ENCODE peak calls at places on chromosomes 12 and 14, in eight cellular contexts. R is SK-N-SH, Q is neural progenitor cell, G is PC-3, A is MM.1S, L is GM23338, X is HCT116, W is GM23248. S is an unnamed sample.

GRCh38 chr14:75088566-75089373 is 19.3 kb downstream of the ZC2HC1C start:
- DNase-seq in R (peak), Q (peak), G (peak), A (peak), L (peak), X (peak), W (peak), S (peak)

GRCh38 chr12:76259660-76260389 is 88.4 kb downstream of the BBS10 start:
- DNase-seq in R (no peak), Q (no peak), G (peak), A (no peak), L (no peak), X (no peak), W (peak), S (peak)

GRCh38 chr12:121575952-121576615 is 4.7 kb downstream of the KDM2B start:
- DNase-seq in R (no peak), Q (peak), G (no peak), A (no peak), L (no peak), X (no peak), W (peak), S (no peak)

GRCh38 chr12:54230555-54230954 is 41.8 kb upstream of the SMUG1 start:
- DNase-seq in R (no peak), Q (no peak), G (no peak), A (no peak), L (no peak), X (no peak), W (no peak), S (no peak)

GRCh38 chr14:31962920-31963319 is 114.2 kb upstream of the ARHGAP5 start:
- DNase-seq in R (no peak), Q (peak), G (no peak), A (no peak), L (no peak), X (no peak), W (no peak), S (no peak)

GRCh38 chr12:56410768-56411167 is 38.5 kb downstream of the TIMELESS start:
- DNase-seq in R (no peak), Q (no peak), G (no peak), A (no peak), L (no peak), X (no peak), W (no peak), S (no peak)

GRCh38 chr14:67533754-67534085 is 630 bp downstream of the PLEKHH1 start:
- DNase-seq in R (no peak), Q (peak), G (peak), A (no peak), L (no peak), X (no peak), W (no peak), S (no peak)

GRCh38 chr12:19688489-19688888 is 249.2 kb downstream of the AEBP2 start:
- DNase-seq in R (no peak), Q (no peak), G (peak), A (no peak), L (no peak), X (no peak), W (no peak), S (no peak)

GRCh38 chr12:1810201-1810930 is 10.0 kb upstream of the LRTM2 start:
- DNase-seq in R (no peak), Q (no peak), G (no peak), A (no peak), L (no peak), X (no peak), W (no peak), S (no peak)

GRCh38 chr14:95164506-95164905 is 7.2 kb upstream of the DICER1 start:
- DNase-seq in R (no peak), Q (no peak), G (peak), A (no peak), L (no peak), X (no peak), W (no peak), S (no peak)

GRCh38 chr14:51337520-51337919 is 97.5 kb downstream of the TMX1 start:
- DNase-seq in R (peak), Q (no peak), G (no peak), A (no peak), L (no peak), X (no peak), W (no peak), S (no peak)

GRCh38 chr12:109961612-109962011 is 34.6 kb downstream of the GIT2 start:
- DNase-seq in R (no peak), Q (no peak), G (peak), A (no peak), L (no peak), X (no peak), W (peak), S (no peak)

GRCh38 chr12:6890789-6891624 is 13.6 kb upstream of the LRRC23 start:
- DNase-seq in R (peak), Q (peak), G (peak), A (peak), L (peak), X (peak), W (peak), S (peak)
- TF ChIP-seq EZH2phosphoT487 in R (no peak), Q (no peak), G (peak), A (no peak), L (no peak), X (no peak), W (no peak), S (no peak)

DNA sequence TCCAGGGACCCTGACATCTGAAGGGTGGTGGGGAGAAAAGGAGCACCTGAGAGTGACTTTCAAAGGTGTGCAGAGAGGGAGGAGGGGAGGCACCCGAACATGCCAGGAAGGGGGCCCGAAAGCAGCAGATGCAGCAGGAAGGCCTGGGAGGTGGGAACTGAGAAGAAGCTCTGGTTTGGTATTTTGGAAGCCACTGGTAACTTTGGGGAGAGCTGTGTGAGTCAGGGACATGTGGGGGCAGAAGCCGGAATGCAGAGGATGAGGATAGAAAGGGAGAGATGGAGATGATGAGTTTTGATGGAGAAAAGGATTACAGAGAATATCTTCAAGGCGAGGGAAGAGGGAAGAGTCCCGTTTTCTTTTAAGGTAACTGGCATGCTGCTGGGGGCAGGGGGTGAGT is 50.1 kb downstream of the NRXN3 start:
- DNase-seq in R (no peak), Q (no peak), G (no peak), A (no peak), L (no peak), X (no peak), W (no peak), S (no peak)
- H3K4me2 ChIP-seq in R (no peak), Q (no peak), G (no peak), A (no peak), L (no peak), X (no peak), W (no peak), S (no peak)

GRCh38 chr14:34172052-34172451 is 221.2 kb upstream of the EGLN3 start:
- DNase-seq in R (no peak), Q (no peak), G (no peak), A (no peak), L (no peak), X (no peak), W (no peak), S (no peak)
- TF ChIP-seq EZH2phosphoT487 in R (no peak), Q (no peak), G (no peak), A (no peak), L (no peak), X (no peak), W (no peak), S (no peak)

DNA sequence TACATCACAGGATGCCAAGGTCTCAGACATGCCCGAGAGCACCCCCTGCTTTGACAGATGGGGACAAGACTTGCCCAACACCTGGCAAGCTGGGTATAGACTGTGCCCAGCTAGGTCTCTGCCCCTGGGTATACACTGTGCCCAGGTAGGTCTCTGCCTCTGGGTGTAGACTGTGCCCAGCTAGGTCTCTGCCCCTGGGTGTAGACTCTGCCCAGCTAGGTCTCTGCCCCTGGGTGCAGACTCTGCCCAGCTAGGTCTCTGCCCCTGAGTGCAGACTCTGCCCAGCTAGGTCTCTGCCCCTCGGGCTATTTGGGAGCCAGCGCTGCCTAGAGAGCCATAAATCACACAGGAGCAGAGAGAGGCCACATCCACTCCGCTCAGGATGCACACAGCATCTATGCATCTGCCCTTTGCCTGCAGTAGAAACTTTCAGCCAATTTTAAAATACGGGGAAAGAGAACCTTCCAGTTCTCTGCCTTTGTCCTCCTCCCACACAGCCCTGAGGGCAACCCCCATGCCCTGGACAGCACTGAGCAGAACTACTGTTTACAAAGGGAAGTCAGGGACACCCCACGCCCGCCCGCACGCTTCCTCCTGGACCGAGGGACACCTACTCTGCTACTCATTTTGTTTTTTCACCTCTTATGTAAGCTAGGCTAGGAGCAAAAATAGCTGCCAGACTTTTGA is 85.7 kb downstream of the CCDC88C start:
- DNase-seq in R (no peak), Q (no peak), G (no peak), A (no peak), L (no peak), X (no peak), W (no peak), S (no peak)
- H3K4me2 ChIP-seq in R (no peak), Q (no peak), G (no peak), A (no peak), L (no peak), X (no peak), W (no peak), S (no peak)

GRCh38 chr14:78836777-78837176 is 666.6 kb downstream of the NRXN3 start:
- DNase-seq in R (peak), Q (peak), G (peak), A (peak), L (peak), X (peak), W (peak), S (peak)
- TF ChIP-seq EZH2phosphoT487 in R (no peak), Q (no peak), G (no peak), A (no peak), L (no peak), X (no peak), W (no peak), S (no peak)

DNA sequence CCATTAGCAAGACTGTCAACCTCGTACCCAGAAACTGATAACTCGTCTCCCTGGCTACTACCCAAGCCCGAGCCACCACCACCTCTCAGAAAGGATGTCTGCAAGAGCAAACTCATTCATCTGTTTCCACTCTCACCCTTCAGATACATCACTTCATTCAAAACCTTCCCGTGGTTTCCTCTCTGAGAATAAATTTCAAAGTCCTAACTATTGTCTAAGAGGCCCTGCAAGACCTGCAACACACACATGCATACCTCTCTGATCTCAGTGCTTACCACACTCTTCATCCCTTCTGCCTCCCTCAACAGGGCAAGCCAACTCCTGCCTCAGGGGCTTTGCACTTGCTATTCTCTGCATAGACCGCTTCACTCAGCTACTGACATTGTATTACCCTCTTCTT is 40.6 kb downstream of the PPP1R13B start:
- DNase-seq in R (no peak), Q (no peak), G (no peak), A (no peak), L (no peak), X (no peak), W (no peak), S (peak)
- H3K4me2 ChIP-seq in R (no peak), Q (no peak), G (no peak), A (no peak), L (no peak), X (no peak), W (no peak), S (no peak)

GRCh38 chr14:54600685-54601084 is 33.8 kb downstream of the SAMD4A start:
- DNase-seq in R (no peak), Q (no peak), G (peak), A (no peak), L (no peak), X (no peak), W (peak), S (no peak)
- TF ChIP-seq EZH2phosphoT487 in R (no peak), Q (no peak), G (no peak), A (no peak), L (no peak), X (no peak), W (no peak), S (no peak)

GRCh38 chr14:65210827-65211192 is 108.5 kb upstream of the MAX start:
- DNase-seq in R (no peak), Q (no peak), G (peak), A (no peak), L (no peak), X (no peak), W (peak), S (no peak)
- H3K4me2 ChIP-seq in R (peak), Q (no peak), G (peak), A (peak), L (no peak), X (no peak), W (peak), S (peak)

S was measured in OCI-LY7.